ENCODE peak calls at places on chromosomes 4 and X, in four cellular contexts. Q is choroid plexus epithelial cell, V is ovary, X is IMR-90. U is an unnamed sample.

GRCh38 chr4:140609548-140610425 is 41.0 kb upstream of the UCP1 start:
- DNase-seq in X (peak), Q (peak), V (no peak), U (peak)

GRCh38 chr4:113311047-113311446 is 261.6 kb downstream of the ANK2 start:
- DNase-seq in X (no peak), V (no peak), Q (peak), U (no peak)

GRCh38 chr4:185657699-185658098 is 122.4 kb upstream of the PDLIM3 start:
- DNase-seq in Q (no peak), V (no peak), X (no peak), U (no peak)

GRCh38 chrX:131704136-131704695 is 160.3 kb downstream of the OR13H1 start:
- DNase-seq in Q (no peak), V (peak), X (peak), U (peak)

GRCh38 chr4:110184124-110184790 is 14.2 kb downstream of the ELOVL6 start:
- DNase-seq in X (no peak), Q (peak), V (no peak), U (no peak)

GRCh38 chr4:56681158-56681848 is at the start of gene HOPX:
- DNase-seq in V (peak), X (no peak), Q (no peak), U (no peak)

GRCh38 chr4:2939383-2940243 is 23.6 kb downstream of the NOP14 start:
- DNase-seq in Q (no peak), X (no peak), V (peak), U (no peak)

GRCh38 chrX:50801135-50801534 is 12.9 kb downstream of the SHROOM4 start:
- DNase-seq in X (no peak), Q (peak), V (no peak), U (no peak)

GRCh38 chr4:4663028-4663427 is 121.2 kb upstream of the STX18 start:
- DNase-seq in X (peak), Q (peak), V (no peak), U (no peak)

GRCh38 chr4:75919914-75920313 is 17.7 kb upstream of the PPEF2 start:
- DNase-seq in X (peak), Q (peak), V (peak), U (no peak)

GRCh38 chr4:153788419-153789276 is at the start of gene SFRP2:
- DNase-seq in V (no peak), X (no peak), Q (no peak), U (no peak)

GRCh38 chr4:67020079-67020807 is 525.1 kb downstream of the CENPC start:
- DNase-seq in V (no peak), X (no peak), Q (peak), U (no peak)

GRCh38 chr4:81084029-81084428 is 53.5 kb downstream of the BMP3 start:
- DNase-seq in X (peak), Q (peak), V (no peak), U (peak)

DNA sequence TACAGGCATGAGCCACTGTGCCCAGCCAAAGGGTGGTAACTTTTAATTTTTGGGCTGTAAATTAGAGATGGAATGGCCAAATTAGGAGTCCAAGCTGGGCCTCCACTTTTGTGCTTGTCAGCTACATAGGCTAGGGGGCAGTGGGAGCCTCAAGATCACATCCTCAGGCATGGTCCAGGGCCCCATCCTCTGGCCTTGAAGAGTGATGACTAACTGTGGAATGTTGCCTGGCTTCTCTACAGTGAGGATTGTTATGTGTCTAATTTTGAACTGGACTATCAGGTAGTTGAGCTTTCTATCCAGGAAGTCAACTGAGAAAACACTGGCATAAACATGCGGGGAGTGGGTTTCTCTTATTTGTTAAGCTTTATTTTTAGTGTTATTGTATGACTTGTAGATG is 33.0 kb downstream of the CCNG2 start:
- DNase-seq in Q (peak), X (peak), V (no peak), U (no peak)
- TF ChIP-seq CTCF in Q (no peak), X (no peak), V (no peak), U (no peak)

DNA sequence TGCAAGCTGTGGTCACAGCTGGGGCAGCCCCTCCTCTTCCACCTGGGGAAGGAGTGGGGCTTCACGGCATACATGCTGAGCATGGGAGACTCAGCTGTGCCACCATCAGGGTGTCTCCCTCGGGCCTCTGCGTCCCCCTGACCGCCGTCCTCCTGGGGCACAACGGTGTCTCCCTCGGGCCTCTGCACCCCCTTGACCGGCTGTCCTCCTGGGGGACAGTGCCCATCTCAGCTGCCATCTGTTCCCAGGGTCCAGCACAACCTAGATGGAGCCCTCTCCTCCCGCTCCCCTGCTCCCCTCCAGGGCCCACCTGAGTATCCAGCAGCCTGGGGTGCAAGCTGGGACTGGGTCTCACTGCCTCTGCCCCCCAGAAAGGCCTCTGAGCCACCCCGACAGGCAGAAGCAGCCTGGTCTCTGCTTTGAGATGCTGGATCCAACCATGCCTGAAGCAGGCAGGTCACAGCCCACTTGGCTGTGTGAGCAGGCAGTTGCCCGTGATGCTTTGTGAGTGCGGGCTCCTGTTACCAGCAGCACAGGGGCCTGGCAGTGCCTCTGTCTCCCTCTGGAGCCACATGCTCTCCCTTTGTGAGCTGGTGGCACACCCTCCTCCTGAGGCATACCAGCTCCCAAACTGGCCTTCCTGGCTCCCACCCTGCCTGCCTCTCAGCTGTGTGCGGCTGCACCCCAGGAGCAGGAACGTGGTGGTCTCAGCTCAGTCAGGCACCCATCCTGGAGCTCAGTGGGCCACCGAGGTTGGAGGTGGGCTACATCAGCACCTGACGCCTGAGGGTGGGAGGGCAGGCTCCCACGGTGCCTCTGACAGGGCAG is 85.6 kb upstream of the NKX1-1 start:
- DNase-seq in V (no peak), Q (no peak), X (no peak), U (no peak)
- H3K4me3 ChIP-seq in V (no peak), Q (no peak), X (no peak), U (no peak)

GRCh38 chr4:13344216-13344615 is 139.9 kb downstream of the RAB28 start:
- DNase-seq in X (no peak), Q (no peak), V (no peak), U (no peak)
- TF ChIP-seq CTCF in X (no peak), Q (no peak), V (no peak), U (no peak)

DNA sequence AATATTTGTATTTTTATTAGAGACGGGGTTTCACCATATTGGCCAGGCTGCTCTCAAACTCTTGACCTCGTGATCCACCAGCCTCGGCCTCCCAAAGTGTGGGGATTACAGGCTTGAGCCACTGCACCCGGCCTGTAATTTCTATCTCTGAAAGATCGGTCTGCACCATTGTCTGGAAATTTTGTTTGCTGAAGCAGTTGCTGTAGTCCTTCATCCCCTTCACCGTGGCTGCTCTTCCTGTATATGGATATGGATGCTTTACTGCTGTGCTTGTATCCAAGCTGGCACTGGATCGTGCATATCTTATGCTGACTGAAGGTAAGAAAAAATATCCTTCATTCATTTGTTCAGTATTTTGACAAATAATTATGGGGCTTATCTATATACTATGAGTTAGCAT is 338.4 kb upstream of the GNPDA2 start:
- DNase-seq in Q (no peak), V (no peak), X (no peak), U (no peak)
- H3K4me3 ChIP-seq in Q (no peak), V (no peak), X (no peak), U (no peak)

DNA sequence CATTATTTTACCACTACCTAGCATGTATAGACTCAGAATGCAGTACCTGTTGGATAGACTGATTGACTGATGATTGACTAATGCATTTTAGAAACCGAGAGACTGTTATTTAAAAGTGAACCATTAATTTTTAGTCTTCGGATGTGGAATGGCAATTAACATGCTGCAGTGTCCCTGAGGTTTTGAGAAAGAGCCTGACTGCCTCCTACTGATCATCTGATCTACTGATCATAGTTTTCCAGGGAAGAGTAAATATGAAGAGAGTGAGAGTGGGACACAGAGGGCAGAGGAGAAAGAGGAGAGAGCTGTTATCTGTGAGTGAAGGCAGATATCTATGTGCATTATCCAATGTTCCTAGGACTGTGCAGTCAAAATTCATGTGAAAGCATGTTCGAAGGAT is 764.8 kb downstream of the TRIML1 start:
- DNase-seq in V (no peak), X (peak), Q (no peak), U (no peak)
- TF ChIP-seq CTCF in V (no peak), X (no peak), Q (no peak), U (no peak)

DNA sequence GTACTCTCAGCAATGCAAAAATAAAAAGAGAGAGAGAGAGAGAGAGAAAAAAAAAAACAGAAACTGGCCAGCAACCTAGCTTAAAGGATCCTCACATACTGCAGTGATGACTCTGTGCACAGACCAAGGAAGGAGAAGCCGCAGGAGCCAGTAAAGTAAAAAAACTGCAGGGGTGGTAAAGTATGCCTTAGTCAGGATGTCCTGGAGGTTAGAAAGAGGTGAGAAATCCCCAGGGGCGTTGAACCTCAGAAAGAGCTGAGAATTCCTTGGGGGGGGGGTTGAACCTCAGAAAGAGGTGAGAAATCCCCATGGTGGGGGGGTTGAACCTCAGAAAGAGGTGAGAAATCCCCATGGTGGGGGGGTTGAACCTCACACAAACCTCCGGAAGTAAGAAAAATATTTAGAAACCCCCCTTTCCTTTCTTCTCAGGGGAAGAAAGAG is 48.0 kb downstream of the MAGEA9 start:
- DNase-seq in V (no peak), X (peak), Q (peak), U (peak)
- H3K4me3 ChIP-seq in V (no peak), X (no peak), Q (peak), U (no peak)

DNA sequence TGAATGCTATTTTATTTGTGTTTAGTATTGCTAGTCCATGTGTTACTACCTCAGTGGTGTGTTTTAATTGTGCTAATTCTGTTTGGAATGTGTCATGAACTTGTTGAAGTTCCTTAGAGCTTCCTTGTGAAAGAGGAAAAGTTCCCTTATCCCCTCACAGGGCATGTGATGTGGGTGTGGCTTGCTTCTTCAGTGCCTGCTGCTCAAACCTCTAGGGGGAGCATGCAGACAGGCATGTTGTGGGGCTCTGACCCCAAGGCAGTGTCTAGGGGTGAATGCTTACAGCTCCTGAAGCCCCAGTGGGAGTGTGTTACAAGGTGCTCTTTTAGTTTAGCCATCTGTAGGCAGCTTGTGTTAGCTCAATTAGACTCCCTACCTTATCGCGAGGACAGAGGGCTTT is 86.5 kb downstream of the MAGED4 start:
- DNase-seq in V (no peak), Q (peak), X (no peak), U (no peak)
- TF ChIP-seq CTCF in V (no peak), Q (peak), X (no peak), U (peak)

GRCh38 chrX:37906357-37906756 is 59.0 kb upstream of the DYNLT3 start:
- DNase-seq in X (no peak), V (no peak), Q (no peak), U (no peak)

GRCh38 chrX:37910186-37910585 is 62.8 kb upstream of the DYNLT3 start:
- DNase-seq in Q (no peak), V (no peak), X (no peak), U (no peak)

GRCh38 chrX:37905436-37906147 is 58.2 kb upstream of the DYNLT3 start:
- DNase-seq in Q (peak), X (peak), V (peak), U (no peak)

GRCh38 chrX:37904833-37905232 is 57.5 kb upstream of the DYNLT3 start:
- DNase-seq in X (no peak), V (no peak), Q (no peak), U (no peak)
- H3K4me3 ChIP-seq in X (no peak), V (no peak), Q (no peak), U (no peak)

DNA sequence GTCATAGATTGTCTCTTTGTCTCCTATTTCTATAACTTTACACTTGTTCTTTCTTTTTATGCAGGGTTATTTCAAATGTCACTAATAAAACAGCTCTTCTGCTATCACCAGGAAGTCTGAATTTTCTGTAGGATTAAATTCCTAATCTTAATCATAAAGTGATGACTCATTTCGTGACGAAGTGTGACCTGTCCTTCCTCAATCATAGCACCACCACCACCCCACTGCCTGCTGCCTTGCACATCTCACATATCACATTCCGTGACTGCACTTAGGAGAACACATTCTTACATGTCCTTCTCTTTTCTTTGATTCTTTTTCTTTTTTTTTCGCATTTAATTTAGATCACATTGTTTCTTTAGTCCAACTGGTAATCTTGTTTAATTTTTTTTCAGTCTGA is 57.7 kb upstream of the UGT2B7 start:
- DNase-seq in Q (no peak), V (no peak), X (peak), U (no peak)
- TF ChIP-seq CTCF in Q (no peak), V (no peak), X (no peak), U (no peak)

U was measured in AG09309.